ENCODE peak calls at places on chromosomes 2 and 18, in nine cellular contexts. One of them, this sample, is unnamed.

GRCh38 chr2:230286048-230286447 is 40.9 kb upstream of the SP140L start:
- ATAC-seq in upper lobe of left lung: no peak
- ATAC-seq in HepG2: no peak
- ATAC-seq in A549: no peak
- ATAC-seq in HCT116: no peak
- ATAC-seq in right lobe of liver: no peak
- ATAC-seq in IMR-90: no peak
- ATAC-seq in heart left ventricle: no peak
- ATAC-seq in body of pancreas: no peak
- ATAC-seq in this sample: no peak

GRCh38 chr2:75570948-75571729 is 10.4 kb upstream of the EVA1A start:
- ATAC-seq in right lobe of liver: peak; percentile 88
- ATAC-seq in IMR-90: peak; percentile 66
- ATAC-seq in body of pancreas: peak; percentile 95
- ATAC-seq in HCT116: no peak
- ATAC-seq in A549: no peak
- ATAC-seq in HepG2: peak; percentile 94
- ATAC-seq in heart left ventricle: no peak
- ATAC-seq in upper lobe of left lung: peak; percentile 81
- ATAC-seq in this sample: no peak

GRCh38 chr2:215460682-215461081 is 24.8 kb upstream of the FN1 start:
- ATAC-seq in IMR-90: peak; percentile 94
- ATAC-seq in HCT116: no peak
- ATAC-seq in heart left ventricle: peak; percentile 85
- ATAC-seq in body of pancreas: no peak
- ATAC-seq in right lobe of liver: no peak
- ATAC-seq in upper lobe of left lung: peak; percentile 85
- ATAC-seq in HepG2: peak; percentile 91
- ATAC-seq in A549: peak; percentile 63
- ATAC-seq in this sample: peak; percentile 70

GRCh38 chr2:28951910-28952805 is 28.9 kb upstream of the TOGARAM2 start:
- ATAC-seq in upper lobe of left lung: peak; percentile 84
- ATAC-seq in body of pancreas: peak; percentile 41
- ATAC-seq in HCT116: no peak
- ATAC-seq in IMR-90: peak; percentile 24
- ATAC-seq in A549: peak; percentile 71
- ATAC-seq in right lobe of liver: peak; percentile 88
- ATAC-seq in heart left ventricle: peak; percentile 82
- ATAC-seq in HepG2: peak; percentile 69
- ATAC-seq in this sample: peak; percentile 87

GRCh38 chr2:168536925-168537466 is 80.9 kb downstream of the CERS6 start:
- ATAC-seq in upper lobe of left lung: no peak
- ATAC-seq in HCT116: no peak
- ATAC-seq in IMR-90: peak; percentile 62
- ATAC-seq in HepG2: no peak
- ATAC-seq in A549: no peak
- ATAC-seq in body of pancreas: no peak
- ATAC-seq in right lobe of liver: no peak
- ATAC-seq in heart left ventricle: no peak
- ATAC-seq in this sample: no peak

GRCh38 chr18:3848316-3848715 is 398.3 kb downstream of the TGIF1 start:
- ATAC-seq in A549: no peak
- ATAC-seq in heart left ventricle: no peak
- ATAC-seq in HepG2: no peak
- ATAC-seq in HCT116: no peak
- ATAC-seq in upper lobe of left lung: no peak
- ATAC-seq in IMR-90: no peak
- ATAC-seq in right lobe of liver: no peak
- ATAC-seq in body of pancreas: no peak
- ATAC-seq in this sample: no peak

GRCh38 chr2:168136392-168136977 is 110.9 kb downstream of the STK39 start:
- ATAC-seq in right lobe of liver: peak; percentile 71
- ATAC-seq in A549: peak; percentile 70
- ATAC-seq in upper lobe of left lung: peak; percentile 70
- ATAC-seq in HepG2: peak; percentile 56
- ATAC-seq in HCT116: peak; percentile 72
- ATAC-seq in IMR-90: peak; percentile 36
- ATAC-seq in body of pancreas: peak; percentile 52
- ATAC-seq in heart left ventricle: no peak
- ATAC-seq in this sample: no peak

GRCh38 chr2:60710707-60711106 is 45.4 kb upstream of the PAPOLG start:
- ATAC-seq in right lobe of liver: peak; percentile 84
- ATAC-seq in IMR-90: peak; percentile 44
- ATAC-seq in HCT116: no peak
- ATAC-seq in heart left ventricle: peak; percentile 82
- ATAC-seq in A549: no peak
- ATAC-seq in HepG2: peak; percentile 25
- ATAC-seq in upper lobe of left lung: peak; percentile 86
- ATAC-seq in body of pancreas: no peak
- ATAC-seq in this sample: peak; percentile 57

GRCh38 chr18:66931010-66931409 is 327.1 kb upstream of the CDH19 start:
- ATAC-seq in upper lobe of left lung: no peak
- ATAC-seq in HepG2: no peak
- ATAC-seq in heart left ventricle: no peak
- ATAC-seq in body of pancreas: no peak
- ATAC-seq in A549: no peak
- ATAC-seq in HCT116: no peak
- ATAC-seq in IMR-90: no peak
- ATAC-seq in right lobe of liver: no peak
- ATAC-seq in this sample: no peak

GRCh38 chr2:233938676-233939370 is 21.6 kb downstream of the TRPM8 start:
- ATAC-seq in HCT116: no peak
- ATAC-seq in heart left ventricle: no peak
- ATAC-seq in right lobe of liver: peak; percentile 91
- ATAC-seq in HepG2: peak; percentile 41
- ATAC-seq in IMR-90: peak; percentile 27
- ATAC-seq in A549: no peak
- ATAC-seq in upper lobe of left lung: no peak
- ATAC-seq in body of pancreas: no peak
- ATAC-seq in this sample: no peak

GRCh38 chr18:3863593-3863992 is 413.6 kb downstream of the TGIF1 start:
- ATAC-seq in upper lobe of left lung: no peak
- ATAC-seq in HCT116: no peak
- ATAC-seq in A549: no peak
- ATAC-seq in heart left ventricle: no peak
- ATAC-seq in HepG2: no peak
- ATAC-seq in IMR-90: no peak
- ATAC-seq in right lobe of liver: no peak
- ATAC-seq in body of pancreas: no peak
- ATAC-seq in this sample: no peak

GRCh38 chr2:5818947-5819346 is 126.8 kb downstream of the SOX11 start:
- ATAC-seq in HCT116: no peak
- ATAC-seq in HepG2: no peak
- ATAC-seq in body of pancreas: no peak
- ATAC-seq in right lobe of liver: no peak
- ATAC-seq in upper lobe of left lung: no peak
- ATAC-seq in A549: no peak
- ATAC-seq in heart left ventricle: no peak
- ATAC-seq in IMR-90: peak; percentile 32
- ATAC-seq in this sample: no peak

GRCh38 chr2:18445412-18446320 is 114.8 kb downstream of the RDH14 start:
- ATAC-seq in right lobe of liver: no peak
- ATAC-seq in HepG2: no peak
- ATAC-seq in upper lobe of left lung: peak; percentile 81
- ATAC-seq in IMR-90: peak; percentile 27
- ATAC-seq in body of pancreas: peak; percentile 55
- ATAC-seq in HCT116: no peak
- ATAC-seq in A549: no peak
- ATAC-seq in heart left ventricle: peak; percentile 91
- ATAC-seq in this sample: peak; percentile 88

GRCh38 chr18:77206676-77207370 is 42.8 kb upstream of the GALR1 start:
- ATAC-seq in HepG2: no peak
- ATAC-seq in A549: peak; percentile 28
- ATAC-seq in HCT116: peak; percentile 10
- ATAC-seq in IMR-90: peak; percentile 59
- ATAC-seq in upper lobe of left lung: peak; percentile 88
- ATAC-seq in heart left ventricle: peak; percentile 85
- ATAC-seq in right lobe of liver: no peak
- ATAC-seq in body of pancreas: no peak
- ATAC-seq in this sample: peak; percentile 89

GRCh38 chr18:63233334-63233733 is 86.2 kb downstream of the BCL2 start:
- ATAC-seq in upper lobe of left lung: no peak
- ATAC-seq in heart left ventricle: no peak
- ATAC-seq in HepG2: no peak
- ATAC-seq in IMR-90: no peak
- ATAC-seq in A549: no peak
- ATAC-seq in right lobe of liver: no peak
- ATAC-seq in HCT116: no peak
- ATAC-seq in body of pancreas: no peak
- ATAC-seq in this sample: no peak

DNA sequence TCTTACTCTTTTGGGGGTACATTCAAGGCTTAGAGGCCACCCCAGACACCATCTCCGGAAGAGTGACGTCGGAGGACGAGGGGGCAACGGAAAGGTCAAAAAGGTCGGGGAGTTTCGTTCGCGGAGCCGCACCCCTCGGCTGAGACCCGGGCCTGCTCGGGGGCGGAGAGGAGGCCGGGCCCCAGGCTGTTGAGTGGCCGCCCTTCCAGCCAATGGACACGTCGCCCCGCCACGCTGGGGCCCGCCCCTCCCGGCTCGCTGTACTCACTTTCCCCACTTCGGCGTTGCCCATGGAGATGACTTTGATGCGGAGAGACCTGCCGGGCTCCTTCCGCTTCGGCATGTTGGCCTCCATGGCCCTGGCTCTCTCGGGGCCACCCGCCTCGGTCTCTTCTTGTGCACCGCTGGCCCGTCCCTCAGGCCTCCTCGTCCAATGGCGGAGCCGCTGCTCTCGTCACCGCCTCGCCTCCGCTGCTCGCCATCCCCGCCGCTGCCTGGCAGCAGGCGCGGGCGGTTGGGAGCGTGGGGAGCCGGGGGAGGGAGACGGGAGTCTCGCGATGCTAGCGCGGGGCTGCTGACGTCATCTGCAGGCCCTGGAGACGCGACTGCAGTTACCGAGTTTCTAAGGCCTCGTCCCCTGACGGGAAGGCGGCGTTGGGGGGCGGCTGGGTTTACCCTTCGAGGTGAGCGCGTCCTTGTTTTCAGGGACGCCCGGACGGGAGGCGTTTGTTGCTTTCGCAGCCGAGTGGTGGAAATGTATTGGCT is at the start of gene DNAJC27:
- ATAC-seq in HepG2: peak; percentile 97
- ATAC-seq in HCT116: peak; percentile 93
- ATAC-seq in A549: peak; percentile 97
- ATAC-seq in body of pancreas: peak; percentile 94
- ATAC-seq in IMR-90: peak; percentile 97
- ATAC-seq in heart left ventricle: peak; percentile 97
- ATAC-seq in upper lobe of left lung: peak; percentile 97
- ATAC-seq in right lobe of liver: peak; percentile 93
- ATAC-seq in this sample: peak; percentile 97
- TF ChIP-seq POLR2A in HepG2: peak; percentile 95
- TF ChIP-seq POLR2A in HCT116: peak; percentile 73
- TF ChIP-seq POLR2A in A549: peak; percentile 93
- TF ChIP-seq POLR2A in body of pancreas: peak; percentile 92
- TF ChIP-seq POLR2A in IMR-90: peak; percentile 97
- TF ChIP-seq POLR2A in heart left ventricle: peak; percentile 95
- TF ChIP-seq POLR2A in upper lobe of left lung: peak; percentile 95
- TF ChIP-seq POLR2A in right lobe of liver: peak; percentile 92
- TF ChIP-seq POLR2A in this sample: peak; percentile 96

GRCh38 chr2:42917374-42918017 is 125.1 kb upstream of the HAAO start:
- ATAC-seq in upper lobe of left lung: peak; percentile 83
- ATAC-seq in A549: peak; percentile 40
- ATAC-seq in right lobe of liver: peak; percentile 73
- ATAC-seq in IMR-90: peak; percentile 93
- ATAC-seq in HCT116: no peak
- ATAC-seq in HepG2: no peak
- ATAC-seq in body of pancreas: peak; percentile 50
- ATAC-seq in heart left ventricle: peak; percentile 79
- ATAC-seq in this sample: peak; percentile 73
- TF ChIP-seq POLR2A in upper lobe of left lung: no peak
- TF ChIP-seq POLR2A in A549: no peak
- TF ChIP-seq POLR2A in right lobe of liver: no peak
- TF ChIP-seq POLR2A in IMR-90: no peak
- TF ChIP-seq POLR2A in HCT116: no peak
- TF ChIP-seq POLR2A in HepG2: no peak
- TF ChIP-seq POLR2A in body of pancreas: no peak
- TF ChIP-seq POLR2A in heart left ventricle: no peak
- TF ChIP-seq POLR2A in this sample: no peak

GRCh38 chr2:63622751-63623150 is 34.0 kb downstream of the MDH1 start:
- ATAC-seq in right lobe of liver: no peak
- ATAC-seq in body of pancreas: no peak
- ATAC-seq in upper lobe of left lung: no peak
- ATAC-seq in heart left ventricle: no peak
- ATAC-seq in IMR-90: no peak
- ATAC-seq in HepG2: no peak
- ATAC-seq in A549: no peak
- ATAC-seq in HCT116: no peak
- ATAC-seq in this sample: no peak

GRCh38 chr2:63617360-63617759 is 28.6 kb downstream of the MDH1 start:
- ATAC-seq in HCT116: no peak
- ATAC-seq in right lobe of liver: no peak
- ATAC-seq in A549: no peak
- ATAC-seq in heart left ventricle: no peak
- ATAC-seq in HepG2: no peak
- ATAC-seq in upper lobe of left lung: no peak
- ATAC-seq in body of pancreas: no peak
- ATAC-seq in IMR-90: no peak
- ATAC-seq in this sample: no peak

GRCh38 chr2:63614983-63615945 is 26.5 kb downstream of the MDH1 start:
- ATAC-seq in upper lobe of left lung: no peak
- ATAC-seq in HepG2: peak; percentile 97
- ATAC-seq in heart left ventricle: peak; percentile 42
- ATAC-seq in body of pancreas: peak; percentile 61
- ATAC-seq in HCT116: peak; percentile 84
- ATAC-seq in IMR-90: peak; percentile 60
- ATAC-seq in right lobe of liver: peak; percentile 22
- ATAC-seq in A549: peak; percentile 60
- ATAC-seq in this sample: no peak

GRCh38 chr2:63614448-63614968 is 25.7 kb downstream of the MDH1 start:
- ATAC-seq in HCT116: peak; percentile 90
- ATAC-seq in A549: peak; percentile 54
- ATAC-seq in right lobe of liver: no peak
- ATAC-seq in body of pancreas: peak; percentile 89
- ATAC-seq in HepG2: peak; percentile 62
- ATAC-seq in IMR-90: peak; percentile 85
- ATAC-seq in upper lobe of left lung: no peak
- ATAC-seq in heart left ventricle: no peak
- ATAC-seq in this sample: no peak

GRCh38 chr2:63619328-63619727 is 30.6 kb downstream of the MDH1 start:
- ATAC-seq in IMR-90: no peak
- ATAC-seq in HCT116: no peak
- ATAC-seq in heart left ventricle: no peak
- ATAC-seq in A549: no peak
- ATAC-seq in upper lobe of left lung: no peak
- ATAC-seq in body of pancreas: no peak
- ATAC-seq in right lobe of liver: no peak
- ATAC-seq in HepG2: peak; percentile 16
- ATAC-seq in this sample: no peak
- TF ChIP-seq POLR2A in IMR-90: no peak
- TF ChIP-seq POLR2A in HCT116: no peak
- TF ChIP-seq POLR2A in heart left ventricle: no peak
- TF ChIP-seq POLR2A in A549: no peak
- TF ChIP-seq POLR2A in upper lobe of left lung: no peak
- TF ChIP-seq POLR2A in body of pancreas: no peak
- TF ChIP-seq POLR2A in right lobe of liver: no peak
- TF ChIP-seq POLR2A in HepG2: no peak
- TF ChIP-seq POLR2A in this sample: no peak

DNA sequence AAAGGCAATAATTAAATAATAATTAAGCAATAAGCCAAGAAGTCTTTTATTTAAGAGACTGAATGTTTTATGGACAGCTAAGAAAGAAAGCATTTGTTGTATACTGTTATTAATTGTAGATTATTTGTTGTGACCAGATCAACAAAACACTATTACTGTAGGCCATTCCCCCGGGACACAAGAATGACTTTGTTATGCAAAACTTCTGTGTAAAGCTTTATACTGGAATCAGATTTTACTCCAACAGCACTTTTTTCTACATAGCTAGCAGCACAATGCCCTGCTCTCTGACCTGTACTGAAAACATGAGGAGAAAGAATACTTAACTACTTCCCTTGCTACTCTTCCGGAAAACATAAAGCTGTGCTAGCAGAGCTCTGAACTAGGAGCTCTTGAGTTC is 601.3 kb upstream of the PIK3C3 start:
- ATAC-seq in HCT116: no peak
- ATAC-seq in A549: no peak
- ATAC-seq in right lobe of liver: no peak
- ATAC-seq in IMR-90: no peak
- ATAC-seq in body of pancreas: no peak
- ATAC-seq in upper lobe of left lung: no peak
- ATAC-seq in HepG2: no peak
- ATAC-seq in heart left ventricle: no peak
- ATAC-seq in this sample: no peak
- TF ChIP-seq POLR2A in HCT116: no peak
- TF ChIP-seq POLR2A in A549: no peak
- TF ChIP-seq POLR2A in right lobe of liver: no peak
- TF ChIP-seq POLR2A in IMR-90: no peak
- TF ChIP-seq POLR2A in body of pancreas: no peak
- TF ChIP-seq POLR2A in upper lobe of left lung: no peak
- TF ChIP-seq POLR2A in HepG2: no peak
- TF ChIP-seq POLR2A in heart left ventricle: no peak
- TF ChIP-seq POLR2A in this sample: no peak

This sample was measured in gastroesophageal sphincter.